ENCODE peak calls at places on chromosomes 7 and 10, in nine cellular contexts. Z is tibial nerve, I is choroid plexus epithelial cell, Y is psoas muscle, M is uterus, X is IMR-90, R is cardiac fibroblast, V is transverse colon, F is upper lobe of right lung. L is an unnamed sample.

GRCh38 chr7:159004411-159004810 is 140.3 kb downstream of the VIPR2 start:
- DNase-seq in X (no peak), F (no peak), Y (no peak), R (no peak), M (no peak), V (no peak), I (no peak), Z (no peak), L (no peak)

GRCh38 chr7:73978681-73979563 is 49.1 kb upstream of the ELN start:
- DNase-seq in X (no peak), Y (peak), M (peak), Z (peak), I (peak), F (peak), V (peak), R (peak), L (no peak)

GRCh38 chr7:7720193-7720592 is 1.8 kb upstream of the RPA3 start:
- DNase-seq in M (no peak), Y (no peak), V (no peak), R (no peak), X (no peak), I (no peak), Z (no peak), F (no peak), L (no peak)

GRCh38 chr10:98403812-98404504 is 11.0 kb downstream of the PYROXD2 start:
- DNase-seq in M (no peak), V (no peak), Z (no peak), Y (no peak), F (no peak), X (peak), I (no peak), R (no peak), L (no peak)

GRCh38 chr7:295155-296154 is 5.5 kb downstream of the FOXL3 start:
- DNase-seq in M (no peak), X (no peak), F (peak), Z (no peak), Y (no peak), I (no peak), R (no peak), V (no peak), L (peak)

GRCh38 chr10:101867931-101868330 is 24.3 kb upstream of the KCNIP2 start:
- DNase-seq in V (no peak), X (peak), Y (no peak), I (peak), F (no peak), R (no peak), M (no peak), Z (no peak), L (no peak)

GRCh38 chr7:80053098-80053497 is 81.5 kb upstream of the GNAI1 start:
- DNase-seq in Z (no peak), I (no peak), M (no peak), X (no peak), F (no peak), R (no peak), V (no peak), Y (no peak), L (no peak)

GRCh38 chr10:80530816-80531215 is 6.9 kb upstream of the SH2D4B start:
- DNase-seq in R (no peak), F (no peak), Y (peak), X (no peak), I (no peak), V (no peak), M (no peak), Z (no peak), L (no peak)

GRCh38 chr7:111384065-111384891 is 178.0 kb downstream of the IMMP2L start:
- DNase-seq in Z (no peak), I (peak), Y (no peak), X (peak), F (no peak), V (no peak), M (no peak), R (peak), L (no peak)

GRCh38 chr10:93813507-93814465 is 56.0 kb downstream of the LGI1 start:
- DNase-seq in M (no peak), Y (peak), I (peak), F (peak), X (peak), R (peak), Z (peak), V (peak), L (peak)

GRCh38 chr7:149763563-149764240 is 9.7 kb downstream of the ZNF467 start:
- DNase-seq in Y (no peak), M (no peak), R (no peak), V (no peak), F (no peak), Z (no peak), X (no peak), I (no peak), L (no peak)

GRCh38 chr7:1459512-1459892 is 232 bp upstream of the MICALL2 start:
- DNase-seq in Y (peak), R (peak), I (peak), Z (peak), F (peak), X (peak), V (peak), M (peak), L (peak)
- TF ChIP-seq CTCF in Y (no peak), R (no peak), I (no peak), Z (no peak), F (no peak), X (no peak), V (no peak), M (no peak), L (no peak)

DNA sequence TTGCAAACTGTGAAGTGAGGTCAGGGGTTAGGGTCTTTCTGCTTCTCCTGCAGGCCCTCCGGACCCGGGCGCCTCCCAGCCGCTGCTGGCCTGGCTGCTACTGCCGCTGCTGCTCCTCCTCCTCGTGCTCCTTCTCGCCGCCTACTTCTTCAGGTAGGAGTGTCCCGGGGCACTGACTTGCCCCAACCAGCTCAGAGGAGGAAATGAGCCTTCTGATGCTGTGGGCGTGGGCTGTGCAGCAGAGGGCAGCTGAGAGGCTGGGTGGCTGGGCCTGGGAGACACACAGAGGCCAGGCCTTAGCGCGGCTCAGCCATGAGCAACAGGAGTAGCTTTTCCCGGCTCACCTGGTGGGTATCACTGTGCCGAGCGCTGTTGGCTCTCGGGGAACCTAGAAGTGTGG is 78.9 kb downstream of the MKI67 start:
- DNase-seq in Z (peak), R (peak), M (no peak), Y (peak), F (peak), I (peak), V (peak), X (no peak), L (peak)
- H3K4me3 ChIP-seq in Z (peak), R (no peak), M (no peak), Y (peak), F (peak), I (no peak), V (peak), X (no peak), L (peak)

GRCh38 chr7:100429637-100430449 is at the start of gene MEPCE:
- DNase-seq in V (peak), R (peak), X (peak), M (peak), Z (peak), I (peak), F (peak), Y (peak), L (peak)

GRCh38 chr7:100428199-100428966 is at the start of gene ZCWPW1:
- DNase-seq in R (peak), X (peak), V (peak), Y (peak), Z (peak), F (peak), M (peak), I (peak), L (peak)

GRCh38 chr7:100430450-100431285 is 1.0 kb downstream of the MEPCE start:
- DNase-seq in R (peak), X (peak), M (no peak), V (peak), Y (peak), F (peak), I (no peak), Z (peak), L (peak)

GRCh38 chr7:100427762-100428198 is 723 bp downstream of the ZCWPW1 start:
- DNase-seq in M (no peak), V (no peak), X (no peak), F (no peak), I (no peak), Y (peak), Z (no peak), R (no peak), L (no peak)

GRCh38 chr7:100428967-100429636 is 529 bp upstream of the MEPCE start:
- DNase-seq in X (peak), F (peak), Z (peak), I (peak), Y (peak), R (peak), M (peak), V (peak), L (peak)
- TF ChIP-seq CTCF in X (no peak), F (peak), Z (peak), I (peak), Y (peak), R (peak), M (peak), V (peak), L (no peak)

GRCh38 chr10:15168296-15168780 is at the start of gene NMT2:
- DNase-seq in V (no peak), M (no peak), Z (no peak), Y (peak), F (peak), X (no peak), R (no peak), I (no peak), L (no peak)

GRCh38 chr10:15169555-15170407 is 1.3 kb upstream of the NMT2 start:
- DNase-seq in M (no peak), X (no peak), R (no peak), V (no peak), Y (peak), I (peak), Z (no peak), F (no peak), L (peak)

GRCh38 chr10:15167411-15168295 is 840 bp downstream of the NMT2 start:
- DNase-seq in F (peak), R (peak), X (peak), Z (peak), M (peak), V (peak), Y (peak), I (peak), L (peak)

GRCh38 chr10:15166325-15166724 is 2.2 kb downstream of the NMT2 start:
- DNase-seq in Z (no peak), I (no peak), X (peak), F (no peak), M (no peak), Y (no peak), V (no peak), R (no peak), L (no peak)

GRCh38 chr10:15168781-15169554 is 475 bp upstream of the NMT2 start:
- DNase-seq in V (peak), R (peak), Y (peak), Z (peak), I (peak), F (peak), M (peak), X (peak), L (peak)
- H3K4me3 ChIP-seq in V (peak), R (no peak), Y (peak), Z (no peak), I (peak), F (peak), M (no peak), X (no peak), L (peak)

DNA sequence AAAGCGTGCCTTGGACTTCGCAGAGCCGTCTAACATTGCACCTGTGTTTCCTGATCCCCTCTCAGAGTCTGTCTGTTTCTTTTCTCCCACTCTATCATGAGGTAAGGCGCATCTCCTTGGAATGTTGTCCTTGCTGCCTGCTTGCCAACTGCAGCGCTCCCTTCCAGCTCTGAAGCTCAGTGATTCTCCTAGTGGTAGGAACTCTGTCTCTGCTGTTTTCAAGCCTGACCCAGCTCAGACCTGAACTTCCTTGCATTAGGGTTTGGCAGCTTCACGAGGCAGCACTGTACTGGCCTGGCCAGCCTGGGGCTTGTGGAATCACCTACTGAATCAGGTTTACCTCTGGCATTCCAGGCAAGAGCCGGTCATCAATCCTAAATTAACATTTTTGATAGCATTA is 123.9 kb downstream of the CREB5 start:
- DNase-seq in X (peak), V (no peak), Y (peak), M (peak), F (no peak), I (peak), R (peak), Z (no peak), L (peak)
- TF ChIP-seq CTCF in X (peak), V (peak), Y (peak), M (peak), F (peak), I (peak), R (peak), Z (peak), L (peak)

DNA sequence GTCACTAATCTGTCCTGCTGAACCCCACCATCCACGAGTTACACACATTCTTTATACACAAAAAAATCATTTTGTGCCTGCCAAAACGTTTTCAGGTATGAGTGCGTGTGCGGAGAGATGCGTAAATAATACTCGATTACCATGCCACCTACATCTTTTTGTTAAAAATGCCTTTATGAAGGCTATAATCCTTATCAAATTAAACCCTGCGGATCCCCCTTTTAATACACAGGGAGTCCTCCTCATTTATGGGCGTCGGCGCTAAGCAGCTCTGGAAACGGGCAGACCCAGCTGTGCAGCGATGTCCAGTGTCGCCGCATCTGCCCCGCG is 130.2 kb downstream of the SPAG6 start:
- DNase-seq in R (no peak), M (no peak), X (no peak), Z (no peak), I (no peak), F (no peak), V (no peak), Y (no peak), L (no peak)
- H3K4me3 ChIP-seq in R (no peak), M (no peak), X (peak), Z (peak), I (no peak), F (no peak), V (peak), Y (peak), L (peak)

GRCh38 chr10:95288273-95288672 is 2.5 kb downstream of the PDLIM1 start:
- DNase-seq in Y (no peak), X (no peak), F (no peak), M (no peak), Z (no peak), I (no peak), V (no peak), R (no peak), L (no peak)

GRCh38 chr10:95289921-95290421 is 832 bp downstream of the PDLIM1 start:
- DNase-seq in Z (no peak), X (no peak), M (no peak), Y (no peak), R (no peak), F (no peak), I (no peak), V (no peak), L (no peak)

GRCh38 chr10:95290801-95291633 is at the start of gene PDLIM1:
- DNase-seq in X (peak), I (peak), R (peak), V (peak), Y (peak), M (peak), Z (no peak), F (peak), L (peak)

GRCh38 chr10:95290446-95290800 is 380 bp downstream of the PDLIM1 start:
- DNase-seq in Z (no peak), Y (no peak), X (no peak), R (no peak), I (no peak), V (no peak), M (no peak), F (no peak), L (peak)

GRCh38 chr10:95289003-95289920 is 1.5 kb downstream of the PDLIM1 start:
- DNase-seq in Z (no peak), F (no peak), V (peak), R (peak), X (no peak), I (peak), Y (peak), M (no peak), L (no peak)
- TF ChIP-seq CTCF in Z (no peak), F (peak), V (peak), R (peak), X (peak), I (peak), Y (no peak), M (no peak), L (no peak)

L was measured in testis.